ENCODE peak calls at places on chromosome 20, in six cellular contexts. U, D, M, Y, H and L are unnamed samples.

GRCh38 chr20:53274365-53274764 is 302.2 kb downstream of the TSHZ2 start:
- DNase-seq in U (no peak), D (no peak), M (no peak), Y (no peak), H (no peak), L (no peak)

GRCh38 chr20:6164421-6165341 is 41.9 kb upstream of the FERMT1 start:
- DNase-seq in U (no peak), D (no peak), M (peak; percentile 70), Y (no peak), H (no peak), L (peak; percentile 29)

GRCh38 chr20:33947709-33948295 is 45.9 kb upstream of the RALY start:
- DNase-seq in U (peak; percentile 82), D (no peak), M (peak; percentile 3), Y (no peak), H (peak; percentile 5), L (peak; percentile 28)

GRCh38 chr20:36307412-36308317 is 1.5 kb downstream of the DLGAP4 start:
- DNase-seq in U (no peak), D (no peak), M (no peak), Y (no peak), H (no peak), L (no peak)

GRCh38 chr20:46434597-46434996 is 28.2 kb upstream of the ELMO2 start:
- DNase-seq in U (peak; percentile 1), D (no peak), M (no peak), Y (no peak), H (no peak), L (no peak)

GRCh38 chr20:10902836-10903410 is 229.1 kb upstream of the JAG1 start:
- DNase-seq in U (no peak), D (no peak), M (no peak), Y (no peak), H (no peak), L (peak; percentile 42)

GRCh38 chr20:63937596-63937995 is 18.6 kb downstream of the UCKL1 start:
- DNase-seq in U (no peak), D (no peak), M (no peak), Y (no peak), H (no peak), L (peak; percentile 23)

GRCh38 chr20:34624628-34625027 is 52.3 kb downstream of the PIGU start:
- DNase-seq in U (peak; percentile 48), D (no peak), M (no peak), Y (no peak), H (no peak), L (no peak)

GRCh38 chr20:35434085-35435005 is 3.7 kb downstream of the GDF5 start:
- DNase-seq in U (no peak), D (no peak), M (no peak), Y (no peak), H (no peak), L (peak; percentile 14)

GRCh38 chr20:59042151-59042795 is at the start of gene PRELID3B:
- DNase-seq in U (peak; percentile 43), D (peak; percentile 74), M (no peak), Y (no peak), H (peak; percentile 5), L (peak; percentile 67)